ENCODE peak calls at places on chromosomes 11 and 22, in four cellular contexts. F, E, S and W are unnamed samples.

GRCh38 chr22:37431811-37432707 is 4.8 kb upstream of the ELFN2 start:
- DNase-seq in E (peak), F (no peak), S (no peak), W (no peak)

GRCh38 chr11:112967082-112967481 is 5.9 kb downstream of the NCAM1 start:
- DNase-seq in S (no peak), F (no peak), E (no peak), W (no peak)

GRCh38 chr11:17927643-17928343 is 85.1 kb downstream of the SERGEF start:
- DNase-seq in E (no peak), F (no peak), S (no peak), W (no peak)

GRCh38 chr11:26649884-26650283 is 72.0 kb downstream of the SLC5A12 start:
- DNase-seq in S (peak), E (peak), F (peak), W (peak)

GRCh38 chr11:102810943-102811528 is 13.1 kb upstream of the MMP1 start:
- DNase-seq in E (peak), S (no peak), F (no peak), W (no peak)

GRCh38 chr22:36457688-36458450 is 23.6 kb downstream of the TXN2 start:
- DNase-seq in S (no peak), F (no peak), E (no peak), W (no peak)

GRCh38 chr22:30875481-30876215 is 92.9 kb downstream of the MORC2 start:
- DNase-seq in F (no peak), E (no peak), S (no peak), W (peak)

GRCh38 chr11:78420255-78420764 is 2.7 kb upstream of the GAB2 start:
- DNase-seq in F (no peak), S (peak), E (peak), W (peak)

GRCh38 chr11:11989774-11990744 is 18.4 kb downstream of the DKK3 start:
- DNase-seq in S (no peak), E (no peak), F (no peak), W (no peak)

GRCh38 chr11:2578006-2578933 is 121.5 kb downstream of the KCNQ1OT1 start:
- DNase-seq in S (no peak), F (no peak), E (no peak), W (peak)

GRCh38 chr11:125952973-125953372 is 7.1 kb downstream of the VSIG10L2 start:
- DNase-seq in S (no peak), E (no peak), F (no peak), W (no peak)

GRCh38 chr22:29306830-29307657 is 594 bp downstream of the GAS2L1 start:
- DNase-seq in E (peak), F (no peak), S (peak), W (peak)

GRCh38 chr11:132685174-132685611 is 847.1 kb downstream of the OPCML start:
- DNase-seq in E (no peak), S (no peak), F (no peak), W (no peak)

GRCh38 chr11:67304511-67305113 is 1.3 kb downstream of the SSH3 start:
- DNase-seq in E (no peak), S (no peak), F (no peak), W (peak)

GRCh38 chr11:45062115-45062514 is 84.3 kb upstream of the PRDM11 start:
- DNase-seq in E (no peak), S (no peak), F (no peak), W (no peak)

GRCh38 chr11:13143486-13144297 is 133.9 kb upstream of the BMAL1 start:
- DNase-seq in F (no peak), S (no peak), E (no peak), W (no peak)

GRCh38 chr11:492416-493226 is 14.4 kb downstream of the RNH1 start:
- DNase-seq in E (no peak), F (no peak), S (no peak), W (no peak)

GRCh38 chr11:62816567-62816966 is 11.3 kb upstream of the NXF1 start:
- DNase-seq in E (no peak), F (no peak), S (no peak), W (no peak)

GRCh38 chr11:18384157-18384641 is 10.2 kb upstream of the LDHA start:
- DNase-seq in E (peak), F (peak), S (peak), W (no peak)

GRCh38 chr11:102306817-102307814 is 10.2 kb upstream of the BIRC3 start:
- DNase-seq in E (no peak), S (no peak), F (no peak), W (no peak)

GRCh38 chr22:41075946-41076345 is 16.4 kb upstream of the EP300 start:
- DNase-seq in S (no peak), E (no peak), F (no peak), W (no peak)

GRCh38 chr11:123247813-123248379 is 52.8 kb upstream of the CLMP start:
- DNase-seq in E (no peak), S (no peak), F (no peak), W (no peak)

GRCh38 chr11:26778000-26778757 is 56.3 kb upstream of the SLC5A12 start:
- DNase-seq in F (no peak), S (no peak), E (no peak), W (no peak)

GRCh38 chr22:20046730-20047129 is 25.8 kb downstream of the TANGO2 start:
- DNase-seq in E (no peak), S (no peak), F (no peak), W (no peak)

GRCh38 chr22:47177334-47177815 is 414.9 kb downstream of the TBC1D22A start:
- DNase-seq in E (no peak), F (no peak), S (no peak), W (no peak)
- TF ChIP-seq ATF3 in E (no peak), F (no peak), S (no peak), W (no peak)

GRCh38 chr11:119316017-119316728 is 757 bp downstream of the MCAM start:
- DNase-seq in E (no peak), S (peak), F (no peak), W (no peak)
- TF ChIP-seq USF2 in E (no peak), S (no peak), F (no peak), W (no peak)

DNA sequence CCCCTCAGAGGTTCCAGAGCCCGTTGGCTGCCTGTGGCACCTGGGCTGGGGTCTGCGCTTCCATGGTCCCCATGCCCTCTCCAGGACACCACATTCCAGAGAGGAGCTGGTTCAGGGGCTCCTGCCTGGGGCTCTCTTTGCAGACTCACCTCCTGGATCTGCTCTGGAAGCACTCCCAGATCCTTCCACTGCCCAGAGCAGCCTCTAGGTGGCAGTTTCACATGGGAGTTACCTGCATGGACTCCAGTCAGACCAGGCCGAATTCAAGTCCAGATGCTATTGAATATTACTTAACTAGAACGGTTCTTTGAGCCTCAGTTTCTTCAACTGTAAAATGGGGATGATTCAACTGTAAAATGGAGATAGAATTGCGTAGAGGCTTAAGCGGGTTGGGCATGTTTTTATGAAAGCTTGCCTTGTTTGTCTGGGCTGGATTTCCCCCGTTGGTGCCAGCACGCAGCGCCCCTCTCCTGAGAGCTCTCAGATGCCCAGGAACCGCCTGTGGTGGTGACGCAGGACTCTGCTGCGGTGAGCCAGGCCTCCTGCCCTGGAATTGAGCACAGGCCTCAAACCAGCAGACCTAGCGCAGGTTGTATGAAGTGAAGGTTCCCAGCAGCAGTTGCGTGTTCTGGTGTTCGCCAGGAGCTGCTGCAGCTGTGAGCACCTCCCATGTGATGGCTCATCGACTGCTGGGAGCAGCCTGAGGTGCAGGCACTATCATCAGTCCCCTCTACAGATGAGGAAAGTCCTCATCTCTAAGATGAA is 44.2 kb downstream of the LMO1 start:
- DNase-seq in S (peak), E (peak), F (no peak), W (peak)
- TF ChIP-seq CBFB in S (no peak), E (no peak), F (no peak), W (no peak)

GRCh38 chr11:19674420-19674819 is 38.2 kb upstream of the NAV2 start:
- DNase-seq in S (no peak), F (no peak), E (no peak), W (no peak)
- TF ChIP-seq ATF3 in S (no peak), F (no peak), E (no peak), W (no peak)

DNA sequence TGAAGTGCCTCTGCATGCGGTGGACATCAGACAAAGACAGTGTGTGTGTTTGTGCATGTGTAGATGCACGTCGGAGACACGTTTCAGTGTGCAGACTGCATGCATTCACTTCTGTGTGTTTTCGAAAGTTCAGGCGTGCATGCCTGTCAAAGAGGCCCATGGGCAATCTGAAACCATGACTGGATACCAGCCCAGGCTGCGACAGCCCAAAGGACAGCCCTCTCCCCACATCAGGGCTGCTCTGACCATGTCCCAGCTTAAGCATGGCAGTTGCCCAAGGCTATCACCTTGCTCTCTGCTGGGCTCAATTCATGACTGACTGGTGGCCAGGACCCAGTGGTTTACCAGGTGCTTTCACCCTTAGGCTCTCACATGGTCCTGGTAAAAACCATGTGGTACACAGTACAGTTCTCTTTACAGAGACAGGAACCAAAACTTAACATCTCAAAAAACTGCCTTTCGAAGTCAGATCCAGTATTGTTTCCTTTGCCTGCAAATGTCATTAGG is 423.7 kb upstream of the CADM1 start:
- DNase-seq in S (no peak), E (no peak), F (peak), W (no peak)
- TF ChIP-seq USF2 in S (no peak), E (no peak), F (peak), W (no peak)

DNA sequence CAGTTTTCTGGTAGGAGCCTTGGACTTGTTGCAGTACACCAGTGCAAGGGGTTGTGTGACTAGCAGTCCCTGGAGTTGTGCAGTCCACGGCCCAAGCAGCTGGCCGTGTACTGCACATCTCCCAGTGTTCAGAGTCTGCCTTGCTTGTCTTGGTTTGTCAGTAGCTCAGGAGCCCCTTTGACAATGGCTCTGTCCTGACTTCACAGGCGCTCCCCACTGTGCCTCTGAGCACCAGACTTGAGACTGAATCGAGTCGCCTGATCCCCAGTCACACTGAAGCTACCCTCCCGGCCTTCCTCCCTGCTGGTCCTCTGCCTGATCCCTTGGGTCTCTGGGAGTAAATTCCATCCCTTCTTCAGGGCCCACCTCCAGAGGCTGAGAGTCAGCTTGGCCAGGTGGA is 19.4 kb downstream of the SYNGR1 start:
- DNase-seq in F (no peak), E (no peak), S (no peak), W (no peak)
- TF ChIP-seq CBFB in F (no peak), E (no peak), S (no peak), W (no peak)

GRCh38 chr11:9691865-9692264 is 28.0 kb downstream of the SWAP70 start:
- DNase-seq in F (no peak), S (no peak), E (no peak), W (no peak)
- TF ChIP-seq ATF3 in F (no peak), S (no peak), E (no peak), W (no peak)

DNA sequence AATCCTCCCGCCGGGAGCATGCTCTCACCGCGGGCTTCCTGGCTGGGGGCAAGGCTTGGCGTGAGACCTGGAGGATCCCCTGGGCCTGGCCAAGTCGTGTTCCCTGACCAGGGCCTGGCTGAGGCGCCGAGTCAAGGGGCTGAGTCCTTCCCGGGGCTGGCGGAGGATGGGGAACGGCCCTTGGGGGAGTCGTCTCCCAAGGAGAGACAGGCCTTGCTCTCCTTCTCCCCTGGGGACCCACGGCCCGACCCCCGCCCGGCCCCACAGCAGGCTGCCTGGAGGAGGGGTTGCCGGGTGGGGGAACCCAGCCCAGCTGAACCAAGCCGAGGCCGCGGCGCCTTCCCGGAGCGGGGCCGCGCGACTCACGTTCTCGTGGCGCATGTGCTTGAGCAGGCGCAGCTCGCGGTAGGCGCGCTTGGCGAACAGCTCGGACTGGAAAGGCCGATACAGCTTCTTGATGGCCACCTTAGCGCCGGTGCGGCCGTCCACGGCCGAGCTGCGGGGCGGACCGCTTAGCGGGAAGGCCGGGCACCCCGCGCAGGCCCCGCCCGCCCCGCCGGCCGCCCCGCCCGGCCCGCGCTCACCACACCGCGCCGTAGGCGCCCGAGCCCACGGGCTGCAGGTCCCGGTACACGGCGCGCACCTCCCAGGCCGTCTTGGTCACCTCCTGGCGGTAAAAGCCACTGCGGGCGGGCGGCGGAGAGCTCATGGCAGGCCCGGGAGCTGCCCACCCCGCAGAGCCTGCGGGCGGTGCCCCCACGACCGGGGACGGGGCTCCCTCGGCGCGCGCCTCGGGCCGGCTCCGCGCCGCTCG is 475 bp downstream of the MAPK12 start:
- DNase-seq in F (no peak), E (no peak), S (peak), W (peak)
- TF ChIP-seq USF2 in F (no peak), E (no peak), S (no peak), W (no peak)